ENCODE peak calls at places on chromosomes 11 and 22, in four cellular contexts. N, H, B and R are unnamed samples.

GRCh38 chr11:47723041-47723440 is 7.9 kb upstream of the AGBL2 start:
- DNase-seq in N (no peak), H (no peak), B (no peak), R (no peak)

GRCh38 chr11:125345706-125346561 is 150.1 kb downstream of the FEZ1 start:
- DNase-seq in N (peak; percentile 60), H (peak; percentile 66), B (peak; percentile 28), R (peak; percentile 42)

GRCh38 chr11:9527481-9528140 is 45.9 kb upstream of the WEE1 start:
- DNase-seq in N (no peak), H (no peak), B (no peak), R (no peak)

GRCh38 chr11:92707173-92707619 is 262.3 kb upstream of the MTNR1B start:
- DNase-seq in N (no peak), H (no peak), B (no peak), R (no peak)

GRCh38 chr11:72349616-72350218 is 84.6 kb downstream of the CLPB start:
- DNase-seq in N (no peak), H (no peak), B (no peak), R (no peak)

GRCh38 chr11:95134491-95134890 is 44.8 kb downstream of the ENDOD1 start:
- DNase-seq in N (no peak), H (no peak), B (no peak), R (no peak)

GRCh38 chr22:28799125-28799833 is 1.1 kb downstream of the XBP1 start:
- DNase-seq in N (peak; percentile 71), H (peak; percentile 69), B (peak; percentile 27), R (peak; percentile 77)

GRCh38 chr22:39292002-39292401 is 27.4 kb downstream of the RPL3 start:
- DNase-seq in N (no peak), H (no peak), B (no peak), R (no peak)

GRCh38 chr22:46587067-46587471 is 33.1 kb upstream of the GRAMD4 start:
- DNase-seq in N (no peak), H (peak; percentile 45), B (peak; percentile 55), R (no peak)

GRCh38 chr11:67264260-67264659 is 2.0 kb upstream of the GRK2 start:
- DNase-seq in N (no peak), H (no peak), B (no peak), R (no peak)

GRCh38 chr22:37454857-37455686 is 27.8 kb upstream of the ELFN2 start:
- DNase-seq in N (peak; percentile 55), H (no peak), B (no peak), R (peak; percentile 55)

GRCh38 chr22:46031561-46031960 is 54.6 kb upstream of the WNT7B start:
- DNase-seq in N (no peak), H (no peak), B (no peak), R (no peak)

GRCh38 chr22:50627452-50627913 is 469 bp downstream of the ARSA start:
- DNase-seq in N (no peak), H (peak; percentile 31), B (peak; percentile 25), R (peak; percentile 21)

GRCh38 chr11:3073029-3073435 is 15.8 kb upstream of the CARS1 start:
- DNase-seq in N (no peak), H (no peak), B (no peak), R (no peak)

GRCh38 chr11:96969251-96969650 is 579.4 kb downstream of the JRKL start:
- DNase-seq in N (no peak), H (no peak), B (no peak), R (no peak)

GRCh38 chr22:20568502-20569058 is 61.2 kb downstream of the MED15 start:
- DNase-seq in N (no peak), H (no peak), B (no peak), R (no peak)

GRCh38 chr22:20571078-20571503 is 63.7 kb downstream of the MED15 start:
- DNase-seq in N (no peak), H (no peak), B (no peak), R (no peak)

GRCh38 chr22:20567993-20568417 is 60.6 kb downstream of the MED15 start:
- DNase-seq in N (no peak), H (no peak), B (no peak), R (no peak)

GRCh38 chr22:20567371-20567847 is 60.0 kb downstream of the MED15 start:
- DNase-seq in N (no peak), H (no peak), B (no peak), R (no peak)

DNA sequence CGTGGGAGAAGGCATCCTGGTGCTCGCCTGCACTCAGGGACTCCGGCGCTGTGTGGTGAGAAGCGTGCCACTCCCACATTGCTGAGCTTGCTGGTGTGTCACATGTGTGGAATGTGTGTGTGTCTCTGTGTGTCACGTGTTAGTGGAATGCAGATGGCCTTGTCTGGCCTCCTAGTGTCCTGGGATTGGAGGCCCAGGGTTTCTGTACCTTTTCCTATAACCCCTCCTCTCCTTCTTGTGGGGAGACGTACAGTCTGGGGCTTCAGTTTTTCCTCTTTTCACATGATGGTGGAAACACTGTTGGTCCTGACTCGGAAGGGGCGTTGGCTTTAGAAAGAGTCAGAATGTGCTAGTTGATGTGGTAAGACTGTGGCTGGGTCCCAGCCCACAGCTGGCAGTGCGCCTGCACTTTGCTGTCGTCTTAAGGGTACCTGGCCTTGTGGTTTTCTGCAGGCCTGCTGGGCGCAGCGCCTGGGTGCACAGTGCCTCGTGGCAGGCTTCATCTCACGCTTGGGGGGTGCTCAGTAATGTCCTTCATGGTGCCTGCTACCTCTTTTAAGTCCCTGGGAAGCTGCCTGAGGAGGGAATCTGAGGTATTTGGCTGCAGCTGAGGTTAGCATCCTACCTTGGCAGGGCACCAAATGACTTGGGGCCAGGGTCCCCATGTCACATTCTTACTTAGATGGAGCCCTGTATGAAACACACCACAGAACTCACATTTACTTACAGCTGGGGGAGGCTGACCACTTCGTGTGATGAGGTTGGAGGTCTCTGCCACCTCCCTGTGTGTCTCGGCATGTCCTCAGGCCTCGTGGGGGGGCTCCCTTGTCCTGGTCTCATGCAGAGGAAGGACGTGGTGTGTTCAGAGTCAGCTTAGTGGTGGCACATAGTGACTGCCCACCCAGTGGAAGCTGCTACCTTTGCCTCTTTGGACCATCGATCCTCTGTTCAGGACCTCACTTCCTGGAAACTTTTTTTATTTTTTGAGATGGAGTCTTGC is 61.9 kb downstream of the MED15 start:
- DNase-seq in N (peak; percentile 87), H (peak; percentile 68), B (no peak), R (peak; percentile 58)
- H3K4me3 ChIP-seq in N (no peak overlapping the region), H (no peak overlapping the region), B (no peak overlapping the region), R (no peak overlapping the region)

DNA sequence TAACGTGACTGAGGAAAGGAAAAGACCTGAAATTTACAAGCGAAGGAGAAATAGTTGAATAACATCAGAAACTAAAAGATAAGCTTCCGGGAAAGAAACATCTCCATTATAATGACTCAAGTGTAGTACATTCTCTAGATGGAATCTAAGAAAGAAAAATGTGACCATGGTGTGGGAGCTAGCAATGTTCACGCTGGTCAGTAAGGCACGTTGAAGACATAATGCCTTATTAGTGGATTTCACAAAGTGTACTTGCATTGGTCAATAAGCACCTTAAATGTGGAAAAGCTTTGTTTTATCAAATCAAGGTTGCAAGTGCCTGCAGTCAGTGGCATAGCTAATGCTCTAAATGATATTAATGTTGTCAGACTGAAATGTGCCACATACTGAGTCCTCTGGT is 2.8 kb upstream of the LARGE1 start:
- DNase-seq in N (no peak), H (no peak), B (no peak), R (no peak)
- H3K27ac ChIP-seq in N (no peak overlapping the region), H (peak overlapping the region; percentile 87), B (no peak overlapping the region), R (no peak overlapping the region)

GRCh38 chr22:44143596-44143995 is 37.1 kb upstream of the PARVG start:
- DNase-seq in N (no peak), H (no peak), B (no peak), R (no peak)

GRCh38 chr22:44147036-44147645 is 33.6 kb upstream of the PARVG start:
- DNase-seq in N (no peak), H (no peak), B (no peak), R (no peak)

GRCh38 chr22:44146088-44146861 is 34.5 kb upstream of the PARVG start:
- DNase-seq in N (no peak), H (no peak), B (no peak), R (no peak)

GRCh38 chr22:44144046-44144569 is 36.6 kb upstream of the PARVG start:
- DNase-seq in N (no peak), H (no peak), B (no peak), R (no peak)

GRCh38 chr22:44145544-44145943 is 35.2 kb upstream of the PARVG start:
- DNase-seq in N (no peak), H (no peak), B (no peak), R (no peak)
- H3K4me1 ChIP-seq in N (no peaks in the 10 kb centered on the region), H (no peaks in the 10 kb centered on the region), B (no peaks in the 10 kb centered on the region), R (no peaks in the 10 kb centered on the region)

GRCh38 chr11:78931891-78932290 is 357.2 kb upstream of the NARS2 start:
- DNase-seq in N (no peak), H (no peak), B (no peak), R (no peak)

GRCh38 chr11:78933361-78933760 is 358.7 kb upstream of the NARS2 start:
- DNase-seq in N (no peak), H (no peak), B (no peak), R (no peak)

GRCh38 chr11:78930810-78931209 is 356.1 kb upstream of the NARS2 start:
- DNase-seq in N (no peak), H (no peak), B (no peak), R (no peak)

GRCh38 chr11:78935408-78936101 is 360.9 kb upstream of the NARS2 start:
- DNase-seq in N (no peak), H (no peak), B (no peak), R (no peak)

DNA sequence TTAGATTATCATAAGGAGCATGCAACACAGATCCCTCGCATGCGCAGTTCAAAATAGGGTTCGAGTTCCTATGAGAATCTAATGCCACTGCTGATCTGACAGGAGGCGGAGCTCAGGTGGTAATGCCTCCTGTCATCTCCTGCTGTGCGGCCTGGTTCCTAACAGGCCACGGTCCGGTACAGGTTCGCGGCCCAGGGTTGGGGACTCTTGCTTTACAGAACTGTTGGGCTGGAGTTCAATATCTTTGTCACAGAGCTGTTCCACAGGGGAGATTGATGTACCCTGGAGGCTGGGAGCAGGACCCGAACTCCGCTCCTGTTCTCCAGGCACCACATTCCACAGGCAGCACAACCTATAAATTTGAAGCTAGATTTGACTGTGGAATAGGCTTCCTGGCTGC is 358.1 kb upstream of the NARS2 start:
- DNase-seq in N (no peak), H (no peak), B (no peak), R (no peak)
- H3K4me3 ChIP-seq in N (no peak overlapping the region), H (no peak overlapping the region), B (no peak overlapping the region), R (no peak overlapping the region)

GRCh38 chr11:28133146-28133545 is 25.0 kb downstream of the METTL15 start:
- DNase-seq in N (no peak), H (no peak), B (no peak), R (no peak)
- H3K27ac ChIP-seq in N (no peak overlapping the region), H (no peak overlapping the region), B (no peak overlapping the region), R (no peak overlapping the region)